ENCODE peak calls at places on chromosomes 1 and 21, in six cellular contexts. J is activated CD4-positive, alpha-beta T cell treated with anti-CD3 and anti-CD28 coated beads for 48 hours; W is AG09309; L is NCI-H1092; K is Jurkat, Clone E6-1; A is stimulated activated CD4-positive, alpha-beta T cell treated with anti-CD3 and anti-CD28 coated beads, Interleukin-1b, Interleukin-23, amount 100 ng/mL, for 24 hours. Q is an unnamed sample.

GRCh38 chr1:66168467-66168887 is 365.5 kb upstream of the SGIP1 start:
- DNase-seq in W (peak), A (no peak), J (no peak), K (no peak), L (no peak), Q (no peak)

GRCh38 chr21:14737922-14738321 is 191.8 kb upstream of the SAMSN1 start:
- DNase-seq in L (no peak), K (peak), A (peak), W (no peak), J (peak), Q (no peak)

GRCh38 chr1:111571239-111571638 is 48.4 kb upstream of the RAP1A start:
- DNase-seq in L (no peak), J (no peak), A (no peak), W (no peak), K (no peak), Q (no peak)

GRCh38 chr1:163069142-163069541 is at the start of gene RGS4:
- DNase-seq in L (peak), K (peak), A (no peak), J (no peak), W (peak), Q (peak)

GRCh38 chr1:53145942-53146708 is 3.7 kb upstream of the SLC1A7 start:
- DNase-seq in W (peak), K (no peak), A (no peak), L (no peak), J (no peak), Q (no peak)

GRCh38 chr1:50195205-50195604 is 86.5 kb downstream of the ELAVL4 start:
- DNase-seq in W (no peak), K (no peak), L (no peak), J (no peak), A (no peak), Q (no peak)

GRCh38 chr21:45582128-45582527 is 39.9 kb upstream of the SLC19A1 start:
- DNase-seq in W (no peak), L (no peak), K (no peak), A (no peak), J (no peak), Q (no peak)

GRCh38 chr1:43005460-43006351 is 47.0 kb upstream of the SLC2A1 start:
- DNase-seq in L (no peak), J (no peak), K (no peak), W (no peak), A (no peak), Q (no peak)